ENCODE peak calls at places on chromosomes 13 and 19, in four cellular contexts. W is astrocyte of the spinal cord, O is neural progenitor cell, Y is BJ. T is an unnamed sample.

GRCh38 chr13:97212540-97213146 is 9.5 kb upstream of the MBNL2 start:
- DNase-seq in W (peak; percentile 46), O (no peak), Y (no peak), T (no peak)

GRCh38 chr13:44734204-44734707 is 158.1 kb upstream of the TSC22D1 start:
- DNase-seq in W (peak; percentile 63), O (no peak), Y (no peak), T (no peak)

GRCh38 chr19:5466814-5467291 is 11.6 kb downstream of the ZNRF4 start:
- DNase-seq in W (no peak), O (no peak), Y (no peak), T (no peak)

GRCh38 chr13:49373699-49374098 is 70.2 kb downstream of the CAB39L start:
- DNase-seq in W (peak; percentile 6), O (no peak), Y (no peak), T (no peak)

GRCh38 chr13:30020726-30021312 is 170.4 kb upstream of the UBL3 start:
- DNase-seq in W (peak; percentile 33), O (no peak), Y (no peak), T (no peak)

GRCh38 chr19:51959791-51960190 is 26.8 kb downstream of the ZNF350 start:
- DNase-seq in W (no peak), O (no peak), Y (no peak), T (no peak)

GRCh38 chr13:110942248-110942981 is 27.5 kb upstream of the ANKRD10 start:
- DNase-seq in W (no peak), O (no peak), Y (no peak), T (no peak)

GRCh38 chr19:17803264-17803896 is 8.4 kb downstream of the B3GNT3 start:
- DNase-seq in W (no peak), O (peak; percentile 1), Y (no peak), T (no peak)

GRCh38 chr13:112916296-112916695 is 52.7 kb upstream of the MCF2L start:
- DNase-seq in W (no peak), O (no peak), Y (no peak), T (no peak)

GRCh38 chr13:43132228-43132627 is 108.8 kb downstream of the DNAJC15 start:
- DNase-seq in W (peak; percentile 53), O (peak; percentile 74), Y (no peak), T (no peak)

GRCh38 chr13:27481766-27482165 is 31.4 kb upstream of the MTIF3 start:
- DNase-seq in W (peak; percentile 13), O (peak; percentile 81), Y (no peak), T (no peak)

GRCh38 chr13:95644611-95645052 is at the start of gene DZIP1:
- DNase-seq in W (peak; percentile 87), O (peak; percentile 94), Y (no peak), T (peak; percentile 72)

GRCh38 chr19:1177322-1178114 is 3.5 kb upstream of the SBNO2 start:
- DNase-seq in W (peak; percentile 93), O (no peak), Y (peak; percentile 86), T (peak; percentile 73)

GRCh38 chr19:34690372-34690771 is 12.9 kb downstream of the ZNF302 start:
- DNase-seq in W (no peak), O (no peak), Y (no peak), T (no peak)

GRCh38 chr13:49113526-49114286 is 106.4 kb upstream of the MLNR start:
- DNase-seq in W (peak; percentile 72), O (peak; percentile 7), Y (no peak), T (no peak)

GRCh38 chr13:40982772-40983171 is 36.3 kb downstream of the ELF1 start:
- DNase-seq in W (peak; percentile 73), O (no peak), Y (no peak), T (no peak)

GRCh38 chr13:104315606-104316005 is 1249.4 kb upstream of the SLC10A2 start:
- DNase-seq in W (peak; percentile 93), O (no peak), Y (peak; percentile 88), T (no peak)

GRCh38 chr13:99366075-99366987 is 59.1 kb upstream of the GPR183 start:
- DNase-seq in W (no peak), O (no peak), Y (no peak), T (no peak)

GRCh38 chr13:50685491-50685890 is 158.0 kb downstream of the DLEU7 start:
- DNase-seq in W (peak; percentile 61), O (peak; percentile 58), Y (no peak), T (no peak)

GRCh38 chr13:111005808-111006494 is 91.1 kb upstream of the ANKRD10 start:
- DNase-seq in W (peak; percentile 65), O (no peak), Y (no peak), T (no peak)

GRCh38 chr13:75345191-75345590 is 136.8 kb downstream of the TBC1D4 start:
- DNase-seq in W (peak; percentile 50), O (no peak), Y (no peak), T (no peak)

GRCh38 chr13:48155850-48156249 is 60.9 kb upstream of the MED4 start:
- DNase-seq in W (peak; percentile 65), O (no peak), Y (no peak), T (peak; percentile 41)

GRCh38 chr19:57949296-57949695 is 1.8 kb upstream of the ZNF256 start:
- DNase-seq in W (no peak), O (no peak), Y (no peak), T (no peak)

GRCh38 chr13:22229916-22230315 is 559.0 kb downstream of the FGF9 start:
- DNase-seq in W (no peak), O (no peak), Y (no peak), T (no peak)

GRCh38 chr13:28559636-28560259 is 64.8 kb upstream of the FLT1 start:
- DNase-seq in W (no peak), O (no peak), Y (no peak), T (no peak)

GRCh38 chr13:72290962-72291681 is 424.1 kb upstream of the DACH1 start:
- DNase-seq in W (peak; percentile 85), O (no peak), Y (peak; percentile 16), T (no peak)

GRCh38 chr19:36986601-36987000 is 70.5 kb downstream of the ZNF568 start:
- DNase-seq in W (no peak), O (no peak), Y (no peak), T (no peak)

GRCh38 chr19:44306283-44306682 is 1.5 kb upstream of the ZNF235 start:
- DNase-seq in W (no peak), O (no peak), Y (no peak), T (no peak)

GRCh38 chr19:38685666-38686529 is 38.4 kb downstream of the ACTN4 start:
- DNase-seq in W (peak; percentile 76), O (peak; percentile 80), Y (no peak), T (no peak)

GRCh38 chr13:72295173-72295572 is 428.2 kb upstream of the DACH1 start:
- DNase-seq in W (peak; percentile 47), O (no peak), Y (no peak), T (no peak)

GRCh38 chr19:18809149-18809978 is 18.3 kb upstream of the COMP start:
- DNase-seq in W (peak; percentile 43), O (no peak), Y (peak; percentile 69), T (no peak)

GRCh38 chr13:96899946-96900345 is 94.3 kb downstream of the OXGR1 start:
- DNase-seq in W (no peak), O (no peak), Y (no peak), T (no peak)

GRCh38 chr13:27419333-27419732 is 5.1 kb upstream of the GTF3A start:
- DNase-seq in W (no peak), O (no peak), Y (no peak), T (no peak)

GRCh38 chr13:51230473-51231105 is 8.4 kb downstream of the FAM124A start:
- DNase-seq in W (peak; percentile 51), O (no peak), Y (no peak), T (no peak)

GRCh38 chr13:99989376-99990044 is 7.9 kb downstream of the ZIC2 start:
- DNase-seq in W (peak; percentile 58), O (peak; percentile 56), Y (no peak), T (no peak)

GRCh38 chr19:14719162-14719561 is 29.3 kb downstream of the ZNF333 start:
- DNase-seq in W (no peak), O (no peak), Y (no peak), T (no peak)

GRCh38 chr19:4058696-4059492 is 7.8 kb downstream of the ZBTB7A start:
- DNase-seq in W (no peak), O (no peak), Y (no peak), T (no peak)
- H3K4me3 ChIP-seq in W (no peak overlapping the region), O (no peak overlapping the region), Y (peak overlapping the region; percentile 23), T (peak overlapping the region; percentile 33)

GRCh38 chr13:39279077-39279476 is 240.8 kb downstream of the NHLRC3 start:
- DNase-seq in W (no peak), O (no peak), Y (no peak), T (no peak)

GRCh38 chr13:39269411-39269810 is 231.2 kb downstream of the NHLRC3 start:
- DNase-seq in W (peak; percentile 27), O (no peak), Y (no peak), T (no peak)

GRCh38 chr13:39274926-39275325 is 236.7 kb downstream of the NHLRC3 start:
- DNase-seq in W (no peak), O (no peak), Y (no peak), T (no peak)

GRCh38 chr13:39269004-39269403 is 230.7 kb downstream of the NHLRC3 start:
- DNase-seq in W (no peak), O (no peak), Y (no peak), T (no peak)

GRCh38 chr13:39273953-39274352 is 235.7 kb downstream of the NHLRC3 start:
- DNase-seq in W (peak; percentile 13), O (peak; percentile 28), Y (no peak), T (no peak)
- TF ChIP-seq CTCF in W (peak; percentile 29), O (peak; percentile 39), Y (peak; percentile 16), T (no peak)

DNA sequence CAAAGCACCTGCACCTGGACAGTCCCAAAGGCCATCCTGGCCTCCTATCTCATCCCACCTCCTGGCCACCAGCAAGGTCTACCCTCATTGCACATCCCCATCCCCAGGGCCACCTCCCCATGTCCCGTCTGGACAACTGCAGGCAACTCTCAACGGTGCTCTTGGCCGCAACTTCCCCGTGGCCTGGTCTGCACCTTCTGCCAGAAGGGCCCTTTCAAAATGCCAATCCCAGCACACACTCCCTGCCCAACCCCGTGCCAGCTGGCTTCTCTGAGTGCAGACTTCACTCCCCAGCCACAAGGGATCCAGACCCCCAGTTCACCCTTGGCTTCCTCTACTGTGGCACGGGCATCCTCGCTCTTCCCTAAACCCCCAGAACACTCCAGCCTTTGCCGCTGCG is 8.2 kb downstream of the PEPD start:
- DNase-seq in W (no peak), O (no peak), Y (no peak), T (no peak)
- H3K4me3 ChIP-seq in W (no peak overlapping the region), O (no peak overlapping the region), Y (no peak overlapping the region), T (no peak overlapping the region)

DNA sequence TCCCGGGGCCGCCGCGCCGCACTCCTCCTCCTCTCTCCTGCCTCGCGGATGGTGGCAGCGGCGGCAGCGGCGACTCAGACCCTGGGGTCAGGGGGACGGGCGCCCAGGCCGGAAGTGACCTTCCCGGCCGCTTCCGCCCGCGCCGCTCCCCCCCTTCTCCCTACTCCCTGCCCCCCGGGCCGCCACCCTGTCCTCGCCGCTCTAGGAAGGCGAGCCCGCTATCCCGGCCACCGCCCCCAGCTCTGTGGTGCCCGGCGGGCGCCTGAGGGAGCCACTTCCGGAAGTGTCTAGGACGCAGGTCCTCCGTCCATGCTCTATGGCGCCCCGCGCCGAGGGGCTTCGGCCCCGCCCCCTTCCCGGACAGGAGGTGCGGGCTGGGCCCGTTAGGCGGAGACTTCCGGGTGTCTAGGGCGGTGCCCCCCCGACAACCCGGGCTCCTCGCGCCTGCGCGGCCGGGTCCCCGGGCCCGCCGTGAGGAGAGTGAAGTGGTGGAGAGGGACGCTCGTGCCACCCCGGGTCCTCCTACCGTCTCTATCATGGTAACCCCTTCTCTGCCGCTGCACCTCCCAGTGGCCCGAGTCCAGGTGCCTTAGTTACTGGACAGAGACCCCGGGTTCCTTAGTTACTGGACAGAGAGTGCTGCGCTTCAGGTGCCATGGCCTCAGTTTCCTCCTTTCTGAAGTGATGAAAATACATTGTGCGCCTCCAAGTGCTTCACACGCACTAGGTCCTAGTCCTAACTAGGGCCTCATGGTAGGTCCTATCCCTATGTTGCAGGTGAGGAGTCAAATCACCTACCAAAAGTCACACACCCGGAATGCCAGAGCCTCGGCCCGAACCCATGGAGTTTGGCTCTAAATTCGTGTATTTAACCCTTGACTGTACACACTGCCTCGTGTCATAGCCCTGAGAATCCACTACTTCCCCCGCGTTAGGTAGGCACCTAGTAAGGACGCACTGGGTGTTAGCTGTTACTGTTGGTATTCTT is at the start of gene ZNF787:
- DNase-seq in W (peak; percentile 99), O (peak; percentile 100), Y (peak; percentile 75), T (peak; percentile 80)
- TF ChIP-seq CTCF in W (no peak), O (no peak), Y (no peak), T (no peak)